ENCODE peak calls at places on chromosomes 4 and X, in six cellular contexts. H is CD4-positive, alpha-beta memory T cell; F is endodermal cell; A is tibial nerve; Y is ovary; N is GM23248. X is an unnamed sample.

GRCh38 chr4:139628184-139629012 is 37.2 kb upstream of the MGST2 start:
- DNase-seq in H (no peak), F (peak), A (no peak), Y (no peak), N (no peak), X (no peak)

GRCh38 chr4:78862314-78862737 is 76.9 kb downstream of the PAQR3 start:
- DNase-seq in H (no peak), F (no peak), A (no peak), Y (no peak), N (no peak), X (no peak)

GRCh38 chr4:138252551-138252950 is 10.4 kb upstream of the SLC7A11 start:
- DNase-seq in H (no peak), F (no peak), A (no peak), Y (no peak), N (no peak), X (no peak)

GRCh38 chrX:12771445-12772069 is 19.7 kb upstream of the PRPS2 start:
- DNase-seq in H (peak), F (peak), A (no peak), Y (no peak), N (peak), X (peak)

GRCh38 chr4:893276-893994 is 38.7 kb downstream of the GAK start:
- DNase-seq in H (peak), F (no peak), A (no peak), Y (no peak), N (no peak), X (no peak)

GRCh38 chr4:137070614-137071013 is 461.7 kb downstream of the PCDH18 start:
- DNase-seq in H (no peak), F (peak), A (no peak), Y (no peak), N (no peak), X (no peak)

GRCh38 chrX:113929004-113929403 is 654.9 kb upstream of the HTR2C start:
- DNase-seq in H (no peak), F (peak), A (no peak), Y (no peak), N (peak), X (no peak)

GRCh38 chrX:7108995-7109634 is 38.4 kb upstream of the STS start:
- DNase-seq in H (no peak), F (no peak), A (no peak), Y (no peak), N (peak), X (no peak)

GRCh38 chr4:169311643-169312365 is 41.0 kb upstream of the SH3RF1 start:
- DNase-seq in H (no peak), F (peak), A (no peak), Y (no peak), N (peak), X (peak)

GRCh38 chrX:46573896-46574336 is 351 bp downstream of the CHST7 start:
- DNase-seq in H (peak), F (peak), A (peak), Y (peak), N (peak), X (peak)

GRCh38 chr4:147735413-147736301 is 3.8 kb downstream of the ARHGAP10 start:
- DNase-seq in H (no peak), F (no peak), A (no peak), Y (no peak), N (peak), X (no peak)

GRCh38 chr4:147733614-147734344 is 1.9 kb downstream of the ARHGAP10 start:
- DNase-seq in H (no peak), F (peak), A (no peak), Y (no peak), N (peak), X (no peak)

GRCh38 chr4:147732516-147733193 is 767 bp downstream of the ARHGAP10 start:
- DNase-seq in H (no peak), F (peak), A (no peak), Y (peak), N (peak), X (peak)

GRCh38 chr4:147736458-147736857 is 4.6 kb downstream of the ARHGAP10 start:
- DNase-seq in H (no peak), F (no peak), A (no peak), Y (no peak), N (peak), X (no peak)

GRCh38 chr4:147734496-147734895 is 2.6 kb downstream of the ARHGAP10 start:
- DNase-seq in H (no peak), F (no peak), A (no peak), Y (no peak), N (no peak), X (no peak)
- H3K27ac ChIP-seq in H (no peak), F (no peak), A (peak), Y (no peak), N (no peak), X (peak)

GRCh38 chr4:8032381-8032780 is 92.7 kb upstream of the AFAP1 start:
- DNase-seq in H (no peak), F (no peak), A (no peak), Y (no peak), N (no peak), X (no peak)
- H3K4me3 ChIP-seq in H (no peak), F (no peak), A (no peak), Y (no peak), N (no peak), X (no peak)

DNA sequence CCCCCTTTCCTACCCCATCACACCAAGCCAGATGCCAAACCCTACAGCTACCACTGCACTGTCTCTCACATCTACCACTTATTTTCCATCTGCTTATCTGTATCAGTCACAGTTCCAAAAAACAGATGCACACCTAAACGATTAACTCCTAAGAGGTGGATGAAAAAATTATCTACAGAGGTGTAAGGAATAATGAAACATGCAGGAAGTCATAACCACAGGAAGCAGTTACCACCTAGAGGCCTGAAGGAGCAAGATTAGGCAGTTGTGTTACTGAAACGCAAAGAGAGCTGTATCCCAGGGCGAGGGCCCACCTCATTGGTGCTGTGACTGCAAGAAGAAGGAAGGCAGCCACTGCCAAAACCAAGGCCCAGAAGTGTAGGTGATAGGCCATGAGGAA is 87.8 kb upstream of the FAM241A start:
- DNase-seq in H (no peak), F (no peak), A (no peak), Y (no peak), N (no peak), X (no peak)
- H3K27ac ChIP-seq in H (no peak), F (no peak), A (no peak), Y (no peak), N (no peak), X (no peak)

GRCh38 chr4:89639395-89639794 is 197.6 kb downstream of the SNCA start:
- DNase-seq in H (no peak), F (no peak), A (no peak), Y (no peak), N (no peak), X (no peak)

GRCh38 chr4:89645512-89645911 is 191.4 kb downstream of the SNCA start:
- DNase-seq in H (no peak), F (no peak), A (no peak), Y (no peak), N (no peak), X (no peak)

GRCh38 chr4:89641367-89641687 is 195.6 kb downstream of the SNCA start:
- DNase-seq in H (no peak), F (no peak), A (no peak), Y (no peak), N (no peak), X (no peak)

GRCh38 chr4:89640620-89641366 is 196.2 kb downstream of the SNCA start:
- DNase-seq in H (no peak), F (peak), A (no peak), Y (peak), N (peak), X (peak)
- H3K4me3 ChIP-seq in H (no peak), F (no peak), A (no peak), Y (no peak), N (peak), X (peak)

GRCh38 chrX:40108959-40109287 is 11.2 kb upstream of the BCOR start:
- DNase-seq in H (peak), F (peak), A (no peak), Y (peak), N (peak), X (peak)
- H3K27ac ChIP-seq in H (no peak), F (peak), A (peak), Y (peak), N (peak), X (peak)

GRCh38 chr4:10461091-10461849 is 4.0 kb upstream of the ZNF518B start:
- DNase-seq in H (peak), F (peak), A (no peak), Y (peak), N (peak), X (peak)
- H3K4me3 ChIP-seq in H (no peak), F (peak), A (peak), Y (peak), N (peak), X (peak)

DNA sequence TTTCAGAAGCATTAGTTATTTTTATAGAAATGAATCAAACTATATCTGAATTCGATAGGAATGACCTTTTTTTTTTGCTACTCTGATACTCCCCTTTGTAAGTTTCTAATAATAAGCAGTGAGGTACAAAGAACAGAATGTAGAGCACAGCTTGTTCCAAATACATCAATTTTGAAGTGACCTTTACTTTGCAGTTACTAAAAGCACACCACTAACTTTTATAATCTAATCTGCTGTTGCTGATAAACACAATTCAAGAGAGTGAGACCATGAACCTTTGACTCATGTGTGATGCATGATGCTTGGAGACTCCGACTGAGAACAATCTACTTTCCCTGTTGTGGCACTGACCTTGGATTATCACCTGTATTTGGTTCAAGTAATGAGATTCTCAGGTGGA is 91.5 kb upstream of the GNPDA2 start:
- DNase-seq in H (no peak), F (no peak), A (no peak), Y (no peak), N (no peak), X (no peak)
- H3K27ac ChIP-seq in H (no peak), F (no peak), A (no peak), Y (no peak), N (no peak), X (peak)

GRCh38 chrX:93404121-93404520 is 269.3 kb downstream of the NAP1L3 start:
- DNase-seq in H (no peak), F (no peak), A (no peak), Y (no peak), N (no peak), X (no peak)
- H3K4me3 ChIP-seq in H (no peak), F (no peak), A (no peak), Y (no peak), N (no peak), X (no peak)

X was measured in heart right ventricle.